ENCODE peak calls at places on chromosomes 13 and 19, in six cellular contexts. Y is K562, I is GM12878, T is SK-N-SH, J is HepG2, Q is H1. L is an unnamed sample.

GRCh38 chr19:289651-290538 is 1.3 kb downstream of the PLPP2 start:
- DNase-seq in Q (peak), I (no peak), T (peak), Y (peak), J (peak), L (no peak)

GRCh38 chr19:29771708-29772415 is 39.9 kb upstream of the CCNE1 start:
- DNase-seq in T (peak), Q (peak), Y (peak), J (peak), I (no peak), L (no peak)

GRCh38 chr19:45305007-45305406 is 17.7 kb downstream of the CKM start:
- DNase-seq in Y (no peak), Q (no peak), T (no peak), I (no peak), J (no peak), L (no peak)

GRCh38 chr19:49567722-49568454 is 12.5 kb downstream of the NOSIP start:
- DNase-seq in I (no peak), T (no peak), Y (peak), J (no peak), Q (no peak), L (no peak)

GRCh38 chr19:13669780-13670355 is 94.5 kb upstream of the MRI1 start:
- DNase-seq in Y (no peak), I (no peak), T (no peak), J (no peak), Q (no peak), L (no peak)

GRCh38 chr13:69951412-69951811 is 156.2 kb upstream of the ATXN8OS start:
- DNase-seq in I (no peak), T (no peak), Y (no peak), Q (no peak), J (no peak), L (no peak)

GRCh38 chr19:52585101-52585500 is 15.0 kb downstream of the ZNF701 start:
- DNase-seq in I (no peak), T (no peak), J (no peak), Y (no peak), Q (no peak), L (no peak)

GRCh38 chr13:106078191-106078590 is 457.3 kb downstream of the EFNB2 start:
- DNase-seq in T (no peak), Q (no peak), Y (no peak), J (no peak), I (no peak), L (no peak)

GRCh38 chr13:25886438-25887214 is 165.2 kb downstream of the SHISA2 start:
- DNase-seq in Y (no peak), T (no peak), I (no peak), Q (no peak), J (no peak), L (no peak)

GRCh38 chr13:27281420-27281819 is 10.8 kb downstream of the RASL11A start:
- DNase-seq in J (no peak), Y (no peak), Q (no peak), I (no peak), T (no peak), L (no peak)

GRCh38 chr19:50580970-50581636 is 12.9 kb upstream of the LRRC4B start:
- DNase-seq in Q (no peak), I (no peak), Y (no peak), J (no peak), T (no peak), L (no peak)

GRCh38 chr13:24348385-24348784 is 39.0 kb downstream of the C1QTNF9 start:
- DNase-seq in T (no peak), Q (no peak), J (no peak), I (no peak), Y (no peak), L (no peak)
- H3K27ac ChIP-seq in T (no peak), Q (no peak), J (no peak), I (no peak), Y (no peak), L (no peak)

GRCh38 chr13:28636078-28636477 is 22.9 kb upstream of the POMP start:
- DNase-seq in I (no peak), Y (no peak), T (no peak), Q (no peak), J (no peak), L (no peak)
- TF ChIP-seq GABPA in I (no peak), Y (no peak), T (no peak), Q (no peak), J (no peak), L (no peak)

GRCh38 chr13:33281951-33282595 is 3.5 kb downstream of the STARD13 start:
- DNase-seq in T (no peak), Q (no peak), J (no peak), I (no peak), Y (no peak), L (no peak)

GRCh38 chr13:33285420-33286124 is at the start of gene STARD13:
- DNase-seq in Y (peak), T (peak), Q (peak), I (peak), J (peak), L (no peak)

GRCh38 chr13:33284916-33285315 is 639 bp downstream of the STARD13 start:
- DNase-seq in J (peak), Y (no peak), Q (no peak), T (no peak), I (no peak), L (no peak)

GRCh38 chr13:33284016-33284415 is 1.5 kb downstream of the STARD13 start:
- DNase-seq in T (no peak), Y (no peak), Q (no peak), J (no peak), I (no peak), L (no peak)

DNA sequence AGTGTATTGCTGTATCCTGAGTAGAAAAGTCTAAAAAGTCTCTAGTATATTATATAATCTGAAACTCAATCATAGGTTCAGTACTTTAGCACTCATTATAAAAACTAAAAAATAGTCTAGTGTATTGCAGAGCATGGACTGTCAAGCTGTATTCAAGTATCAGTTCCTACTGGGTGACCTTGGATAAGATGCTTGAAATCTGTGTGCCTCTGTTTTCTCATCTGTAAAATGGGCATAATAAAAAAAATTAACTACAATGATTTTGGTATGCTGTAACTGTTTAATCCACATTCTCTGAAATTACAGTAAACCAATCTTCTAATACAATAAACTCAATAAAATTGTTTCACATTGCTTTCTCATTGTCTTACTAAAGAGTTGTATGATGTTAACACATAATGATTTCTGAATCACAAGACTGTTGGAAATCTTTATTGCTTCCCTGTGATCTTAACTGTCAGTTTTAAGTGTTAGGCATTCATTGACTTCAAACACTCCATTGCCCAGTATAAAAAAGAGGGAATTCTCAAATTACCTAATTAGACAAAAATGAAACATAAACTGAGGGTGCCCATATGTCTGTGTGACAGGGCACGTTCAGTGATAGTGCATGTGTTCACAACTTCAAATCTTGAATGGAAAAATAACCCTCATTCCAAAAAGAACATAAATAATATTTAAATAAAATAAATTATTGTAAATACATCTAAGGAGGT is 2.2 kb downstream of the STARD13 start:
- DNase-seq in Q (no peak), I (no peak), T (no peak), J (no peak), Y (no peak), L (no peak)
- H3K4me3 ChIP-seq in Q (no peak), I (no peak), T (peak), J (peak), Y (no peak), L (no peak)

GRCh38 chr13:30872195-30872594 is 33.9 kb upstream of the MEDAG start:
- DNase-seq in T (no peak), Q (no peak), I (no peak), J (no peak), Y (no peak), L (no peak)
- H3K27ac ChIP-seq in T (peak), Q (no peak), I (no peak), J (no peak), Y (no peak), L (no peak)

DNA sequence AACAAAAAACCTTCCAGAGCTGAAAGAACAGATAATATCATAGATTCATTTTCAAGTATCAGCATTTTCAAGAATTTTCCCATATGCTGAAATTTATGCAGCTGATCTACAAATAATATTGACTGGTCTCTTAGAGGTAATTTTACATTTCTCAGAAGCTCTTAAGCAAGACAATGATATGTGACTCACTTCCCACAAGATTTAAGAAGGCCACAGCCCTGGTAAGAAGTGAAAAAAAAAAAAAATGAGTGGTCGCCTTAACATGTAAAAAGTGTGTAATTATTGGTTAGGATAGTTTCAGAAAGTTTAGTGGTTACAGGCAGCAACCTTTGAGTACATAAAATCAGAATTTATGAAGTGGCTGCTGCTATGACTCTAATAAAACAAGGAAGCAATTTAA is 54.5 kb downstream of the NUFIP1 start:
- DNase-seq in T (no peak), J (no peak), Y (no peak), Q (no peak), I (peak), L (no peak)
- TF ChIP-seq GABPA in T (no peak), J (no peak), Y (no peak), Q (no peak), I (no peak), L (no peak)

DNA sequence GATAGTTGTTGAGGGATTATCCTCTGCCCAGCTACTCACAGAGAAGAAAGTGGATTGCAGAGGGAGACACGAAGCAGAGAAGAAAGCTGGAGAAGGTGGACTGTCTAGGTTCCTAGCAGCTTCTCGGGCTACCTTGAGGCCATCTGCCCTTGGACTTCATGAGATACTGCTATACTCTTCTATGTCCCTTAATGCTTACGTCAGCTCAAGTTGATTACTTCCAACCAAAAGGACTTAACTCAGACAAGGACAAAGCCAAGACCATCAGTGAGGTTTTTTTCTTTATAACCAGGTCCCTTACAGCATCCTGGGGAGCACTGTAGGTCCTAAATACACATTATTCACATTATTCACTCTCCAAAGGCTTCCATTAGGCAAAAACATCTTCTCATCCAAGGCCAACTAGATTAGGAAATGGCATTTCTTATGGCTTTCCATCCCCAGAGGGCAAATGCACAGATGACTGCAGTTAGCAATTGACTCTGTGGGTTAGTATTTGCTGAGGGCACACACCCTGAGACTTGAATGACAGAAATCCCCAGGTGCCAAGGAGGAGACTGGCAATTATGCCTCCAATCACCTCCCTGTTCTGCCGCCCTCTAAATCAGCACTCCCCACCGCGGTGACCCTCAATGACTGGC is 4.1 kb upstream of the UBE2L5 start:
- DNase-seq in T (no peak), I (no peak), Y (no peak), Q (no peak), J (no peak), L (no peak)
- H3K4me3 ChIP-seq in T (no peak), I (no peak), Y (no peak), Q (no peak), J (no peak), L (no peak)

DNA sequence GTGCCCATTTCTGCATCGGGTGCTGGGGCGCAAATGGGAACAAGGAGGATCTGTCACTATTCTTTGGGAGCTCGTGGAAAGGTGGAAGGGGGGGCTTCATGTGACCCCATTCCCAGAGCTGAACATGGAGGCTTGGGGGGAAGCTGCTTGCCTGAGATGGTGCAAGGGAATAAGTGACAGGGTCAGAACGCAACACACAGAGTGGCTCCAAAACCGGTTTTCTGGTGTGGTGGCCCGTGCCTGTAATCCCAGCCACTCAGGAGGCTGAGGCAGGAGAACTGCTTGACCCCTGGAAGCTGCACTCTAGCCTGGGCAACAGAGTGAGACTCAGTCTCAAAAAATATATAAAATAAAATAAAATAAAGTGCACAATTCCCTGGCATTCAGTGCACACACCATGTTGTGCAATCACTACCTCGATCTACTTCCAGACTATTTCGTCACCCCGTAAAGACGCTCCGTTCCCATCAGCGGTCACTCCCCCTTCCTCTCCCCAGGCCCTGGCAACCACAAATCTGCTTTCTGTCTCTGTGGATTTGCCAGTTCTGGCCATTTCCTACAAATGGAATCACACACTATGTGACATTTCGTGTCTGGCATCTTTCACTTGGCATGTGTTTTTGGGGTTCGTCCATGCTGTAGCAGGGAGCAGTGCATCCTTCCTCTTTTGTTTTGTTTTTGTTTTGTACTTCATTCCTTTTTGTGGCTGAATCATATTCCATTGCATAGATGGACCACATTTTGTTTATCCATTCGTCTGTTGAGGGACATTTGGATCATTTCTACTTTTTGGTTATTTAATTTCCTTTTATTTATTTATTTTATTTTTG is 18.3 kb upstream of the COMP start:
- DNase-seq in T (no peak), J (no peak), I (no peak), Q (no peak), Y (no peak), L (no peak)
- H3K27ac ChIP-seq in T (no peak), J (no peak), I (no peak), Q (no peak), Y (no peak), L (no peak)

DNA sequence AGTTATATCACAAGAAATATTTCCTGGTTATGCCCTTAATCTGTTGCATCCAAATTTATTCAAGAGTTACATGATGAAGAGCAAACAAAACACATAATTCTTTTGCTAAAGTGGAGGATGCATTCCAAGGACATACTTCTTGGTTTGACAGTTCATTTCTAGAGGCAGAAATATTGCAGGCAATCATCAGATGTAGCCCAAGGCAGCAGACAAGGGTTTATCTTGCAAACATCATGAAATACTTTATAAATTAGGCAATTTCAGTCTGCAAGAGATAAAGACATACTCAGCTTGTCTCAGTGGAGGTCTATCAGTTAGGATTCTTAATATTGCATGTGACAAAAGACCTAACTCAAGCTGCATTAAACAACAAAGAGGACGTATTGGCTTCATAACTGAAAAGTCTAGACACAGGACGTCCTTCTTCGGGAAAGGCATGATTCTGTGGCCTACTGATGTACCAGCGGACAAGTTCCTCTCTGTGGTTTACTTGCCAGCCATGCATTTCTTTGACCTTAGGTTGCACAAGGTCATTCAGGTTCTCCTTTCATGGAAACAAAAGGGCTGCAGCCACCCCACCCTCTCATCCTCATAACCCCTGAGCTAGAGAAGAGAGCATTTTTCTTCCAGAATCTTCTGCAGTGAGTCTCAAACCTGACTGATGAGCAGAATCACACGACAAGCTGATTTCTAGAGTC is 204.0 kb downstream of the KATNAL1 start:
- DNase-seq in T (no peak), Q (no peak), J (no peak), I (no peak), Y (no peak), L (peak)
- TF ChIP-seq GABPA in T (no peak), Q (no peak), J (no peak), I (no peak), Y (no peak), L (no peak)

DNA sequence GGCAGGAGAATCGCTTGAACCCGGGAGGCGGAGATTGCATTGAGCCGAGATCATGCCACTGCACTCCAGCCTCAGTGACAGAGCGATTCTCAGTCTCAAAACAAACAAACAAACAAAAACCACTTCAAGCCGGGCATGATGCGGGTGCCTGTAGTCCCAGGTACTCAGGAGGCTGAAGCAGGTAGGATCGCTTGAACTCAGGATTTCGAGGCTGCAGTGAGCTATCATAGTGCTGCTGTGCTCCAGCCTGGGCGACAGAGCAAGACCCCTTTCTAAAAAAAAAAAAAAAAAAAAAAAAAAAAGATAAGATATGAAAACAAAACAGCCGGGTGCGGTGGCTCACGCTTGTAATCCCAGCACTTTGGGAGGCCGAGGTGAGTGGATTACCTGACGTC is 12.9 kb downstream of the PPP1R14A start:
- DNase-seq in Y (no peak), T (no peak), J (no peak), Q (no peak), I (no peak), L (no peak)
- H3K4me3 ChIP-seq in Y (no peak), T (no peak), J (no peak), Q (no peak), I (peak), L (no peak)

L was measured in HL-60.